ENCODE peak calls at places on chromosomes 6 and 20, in nine cellular contexts. U is HCT116, K is GM12878, G is mesendoderm, W is K562, M is GM23248, I is DND-41, L is astrocyte, O is neural progenitor cell. C is an unnamed sample. For H3K79me2, the result is how much of the 10 kb centered on the place peaks cover.

GRCh38 chr6:82906489-82906888 is 159.2 kb downstream of the UBE3D start:
- DNase-seq in U (no peak), K (no peak), G (no peak), W (peak), M (peak), I (no peak), L (peak), O (peak), C (peak)

GRCh38 chr6:42243046-42243445 is 25.4 kb upstream of the MRPS10 start:
- DNase-seq in U (no peak), K (no peak), G (no peak), W (no peak), M (no peak), I (no peak), L (peak), O (no peak), C (no peak)

GRCh38 chr6:47245745-47246371 is 63.8 kb downstream of the TNFRSF21 start:
- DNase-seq in U (no peak), K (no peak), G (peak), W (peak), M (no peak), I (peak), L (no peak), O (no peak), C (no peak)

GRCh38 chr6:141848029-141848890 is 284.5 kb upstream of the GJE1 start:
- DNase-seq in U (no peak), K (no peak), G (no peak), W (no peak), M (peak), I (peak), L (peak), O (no peak), C (no peak)

GRCh38 chr6:135173242-135173988 is 7.7 kb upstream of the MYB start:
- DNase-seq in U (no peak), K (no peak), G (peak), W (peak), M (no peak), I (no peak), L (no peak), O (no peak), C (no peak)

GRCh38 chr6:24923885-24924401 is 11.8 kb downstream of the RIPOR2 start:
- DNase-seq in U (no peak), K (no peak), G (peak), W (no peak), M (no peak), I (no peak), L (no peak), O (peak), C (no peak)

GRCh38 chr6:11732036-11732545 is 46.5 kb downstream of the ADTRP start:
- DNase-seq in U (no peak), K (peak), G (no peak), W (no peak), M (peak), I (no peak), L (no peak), O (no peak), C (peak)

GRCh38 chr20:36575066-36575743 is 1.8 kb downstream of the TGIF2 start:
- DNase-seq in U (no peak), K (no peak), G (peak), W (peak), M (peak), I (peak), L (peak), O (peak), C (peak)

GRCh38 chr6:37145443-37145842 is 24.5 kb upstream of the PIM1 start:
- DNase-seq in U (no peak), K (no peak), G (no peak), W (no peak), M (no peak), I (no peak), L (no peak), O (no peak), C (no peak)

GRCh38 chr6:57177545-57178225 is 5.6 kb downstream of the BAG2 start:
- DNase-seq in U (no peak), K (no peak), G (no peak), W (no peak), M (peak), I (no peak), L (no peak), O (no peak), C (peak)
- H3K79me2 ChIP-seq in U (half or more), K (half or more), G (under half), W (half or more), M (half or more), I (half or more), L (half or more), O (under half), C (half or more)

DNA sequence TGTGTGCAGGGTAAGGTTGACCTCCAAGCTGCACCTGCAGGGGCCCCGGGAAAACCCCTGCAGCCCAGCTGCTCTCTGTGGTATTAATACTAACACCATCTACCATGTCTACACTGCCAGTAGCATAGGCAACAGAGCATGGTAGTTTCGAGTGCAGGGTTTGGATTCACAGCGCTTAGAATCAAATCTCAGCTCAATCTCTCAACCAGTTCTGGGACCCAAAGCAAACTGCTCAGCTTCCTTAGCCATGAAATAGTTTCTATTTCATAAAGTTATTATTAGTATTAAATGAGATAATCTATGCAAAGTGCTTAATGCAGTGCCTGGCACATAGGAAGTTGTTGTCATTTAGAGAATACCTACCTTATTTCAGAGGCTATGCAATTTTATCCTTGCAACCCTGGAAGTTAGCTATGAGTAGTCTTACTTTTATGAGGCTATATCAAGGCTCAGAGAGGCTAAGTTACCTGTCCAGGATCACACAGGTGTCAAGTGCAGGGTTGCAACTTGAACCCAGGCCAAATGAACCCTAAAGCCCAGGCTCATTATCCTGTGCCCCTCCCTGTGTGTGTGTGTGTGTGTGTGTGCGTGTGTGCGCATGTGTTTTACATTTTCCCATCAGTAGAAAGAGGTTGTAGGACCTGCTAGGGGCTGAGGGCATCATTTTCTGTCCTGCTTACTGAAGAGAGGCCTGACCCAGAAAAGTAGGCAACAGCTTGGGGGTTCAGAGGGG is 27.6 kb upstream of the MRPS18A start:
- DNase-seq in U (no peak), K (peak), G (no peak), W (no peak), M (no peak), I (no peak), L (no peak), O (no peak), C (no peak)
- H3K9ac ChIP-seq in U (no peak), K (peak), G (no peak), W (no peak), M (no peak), I (no peak), L (no peak), O (no peak), C (no peak)

GRCh38 chr20:10218536-10219451 is at the start of gene SNAP25:
- DNase-seq in U (peak), K (no peak), G (peak), W (peak), M (peak), I (no peak), L (peak), O (peak), C (peak)
- H3K4me3 ChIP-seq in U (peak), K (no peak), G (peak), W (peak), M (peak), I (no peak), L (peak), O (peak), C (peak)

DNA sequence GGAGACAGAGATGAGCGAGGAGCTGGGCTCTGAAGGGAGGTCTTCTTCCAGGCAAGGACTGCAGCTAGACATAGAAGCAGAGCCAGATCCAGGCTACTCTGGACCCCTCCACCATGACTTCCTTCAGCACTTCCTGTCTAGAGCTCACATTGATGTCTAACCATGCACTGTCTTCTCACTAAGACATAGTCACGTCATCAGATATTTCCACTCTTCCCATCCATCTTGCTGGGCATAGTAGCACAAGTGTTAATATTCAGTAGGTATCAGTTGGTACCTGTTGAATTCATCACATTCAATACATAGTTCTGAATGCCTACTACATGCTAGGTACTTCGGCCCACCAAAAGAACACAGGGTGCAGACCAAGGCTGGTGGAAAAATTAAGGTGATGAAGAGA is 2.9 kb downstream of the HLA-DMA start:
- DNase-seq in U (no peak), K (no peak), G (no peak), W (no peak), M (no peak), I (no peak), L (no peak), O (no peak), C (no peak)
- H3K79me2 ChIP-seq in U (under half), K (half or more), G (under half), W (under half), M (under half), I (under half), L (under half), O (under half), C (under half)

DNA sequence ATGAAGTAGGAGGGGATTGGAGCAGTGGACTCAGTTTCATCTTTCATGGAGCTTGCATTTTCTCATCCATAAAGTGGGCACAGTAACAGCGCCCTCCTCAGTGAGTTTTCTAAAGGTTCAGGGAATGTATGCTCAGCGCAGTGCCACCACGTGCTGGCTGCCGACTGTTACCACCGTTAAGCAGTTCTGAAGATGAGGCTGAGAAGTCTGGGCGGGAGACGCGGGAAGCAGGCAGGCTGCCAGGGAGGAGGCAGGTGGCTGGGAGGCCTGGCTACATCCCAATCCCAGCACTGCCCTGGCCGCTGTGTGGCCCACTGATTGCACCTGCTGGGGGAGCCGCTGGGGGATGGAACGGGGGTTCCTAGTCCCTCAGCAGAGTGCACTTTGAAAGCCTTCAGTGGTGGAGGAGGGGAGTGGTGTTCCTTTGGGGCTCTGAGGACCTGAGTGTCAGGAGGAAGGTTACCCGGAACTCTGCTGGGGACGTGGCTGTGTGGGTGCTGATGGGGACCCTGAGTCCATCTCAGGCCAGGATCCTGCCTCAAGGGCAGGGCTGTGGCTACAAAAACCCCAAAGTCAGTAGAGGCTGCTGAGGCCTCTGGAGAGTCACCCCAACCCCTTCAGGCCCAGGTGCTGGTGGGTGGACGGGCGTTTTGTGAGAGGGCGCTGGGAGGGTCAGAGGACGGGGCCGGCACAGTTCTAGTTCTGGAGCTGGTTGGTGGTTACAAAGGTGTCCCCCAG is 28.0 kb upstream of the PHACTR3 start:
- DNase-seq in U (no peak), K (no peak), G (peak), W (no peak), M (no peak), I (no peak), L (no peak), O (no peak), C (no peak)
- H3K9ac ChIP-seq in U (no peak), K (no peak), G (no peak), W (no peak), M (no peak), I (no peak), L (no peak), O (no peak), C (no peak)

GRCh38 chr6:167502471-167502870 is 177.6 kb downstream of the TTLL2 start:
- DNase-seq in U (no peak), K (no peak), G (no peak), W (no peak), M (no peak), I (no peak), L (no peak), O (no peak), C (no peak)
- H3K4me3 ChIP-seq in U (no peak), K (no peak), G (no peak), W (no peak), M (no peak), I (no peak), L (no peak), O (no peak), C (no peak)

DNA sequence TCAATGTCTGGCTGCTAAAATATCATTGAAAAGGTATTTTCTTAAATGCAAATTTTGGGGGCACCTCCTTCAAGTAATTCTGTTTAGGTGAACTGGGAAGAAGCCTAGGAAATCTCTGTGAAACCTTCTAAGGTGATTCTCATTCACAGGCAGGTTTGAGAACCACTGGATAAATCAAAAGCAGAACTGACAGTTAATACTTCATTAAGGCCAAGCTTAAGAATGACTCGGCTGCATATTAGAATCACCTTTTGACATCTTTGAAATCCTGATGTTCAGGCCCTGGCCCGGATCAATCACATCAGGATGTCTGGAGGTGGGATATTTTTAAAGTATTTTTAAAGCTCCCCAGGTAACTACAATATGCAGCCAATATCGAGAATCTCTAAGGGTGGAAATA is 50.6 kb downstream of the FKBP1C start:
- DNase-seq in U (no peak), K (no peak), G (no peak), W (no peak), M (no peak), I (no peak), L (no peak), O (no peak), C (no peak)
- H3K79me2 ChIP-seq in U (under half), K (under half), G (under half), W (under half), M (under half), I (under half), L (under half), O (under half), C (under half)

GRCh38 chr6:33428891-33429744 is 9.3 kb downstream of the SYNGAP1 start:
- DNase-seq in U (no peak), K (no peak), G (no peak), W (peak), M (no peak), I (no peak), L (no peak), O (no peak), C (no peak)
- H3K9ac ChIP-seq in U (no peak), K (no peak), G (peak), W (peak), M (peak), I (peak), L (peak), O (no peak), C (no peak)

DNA sequence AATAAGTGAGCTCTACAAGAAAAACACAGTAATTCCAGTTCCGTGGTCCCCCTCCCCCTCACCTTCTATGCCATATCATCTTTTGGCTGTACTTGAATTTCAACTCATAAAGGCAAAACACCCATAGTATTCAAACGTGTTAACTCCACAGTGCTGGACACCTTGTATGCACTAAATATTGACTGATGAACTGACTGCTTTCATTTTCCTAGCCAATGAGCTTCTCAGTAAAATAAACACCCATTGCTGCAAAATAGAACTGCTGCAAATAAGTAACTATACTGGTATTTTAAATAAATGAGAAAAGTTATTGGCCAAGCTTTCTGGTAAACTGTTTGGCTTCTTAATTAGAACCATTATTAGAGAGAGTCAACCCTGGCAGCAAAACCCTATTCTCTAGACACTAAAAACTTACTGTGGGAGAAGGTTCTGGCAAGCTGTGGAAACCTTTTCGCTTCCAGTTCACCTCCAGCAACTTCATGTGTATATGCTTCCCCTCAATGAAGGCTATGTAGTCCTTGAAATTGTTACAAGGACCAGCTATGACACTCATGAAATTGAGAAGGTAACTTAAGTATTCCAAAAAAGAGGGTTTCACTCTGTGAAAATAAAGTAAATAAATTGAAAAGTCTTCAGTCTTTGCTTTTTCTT is 86.0 kb downstream of the MBOAT1 start:
- DNase-seq in U (no peak), K (no peak), G (no peak), W (no peak), M (no peak), I (no peak), L (no peak), O (no peak), C (no peak)
- H3K4me3 ChIP-seq in U (no peak), K (no peak), G (no peak), W (no peak), M (no peak), I (no peak), L (no peak), O (no peak), C (no peak)